ENCODE peak calls at places on chromosomes 5 and 9, in six cellular contexts. S is A549; V is fibroblast of lung; C is psoas muscle; B is CD8-positive, alpha-beta T cell; M is mesendoderm. T is an unnamed sample.

GRCh38 chr5:145362261-145362660 is 472.9 kb downstream of the PRELID2 start:
- DNase-seq in M (no peak), B (no peak), V (peak; percentile 54), S (peak; percentile 45), C (no peak), T (no peak)

GRCh38 chr5:172579403-172579990 is 61.6 kb upstream of the NEURL1B start:
- DNase-seq in C (no peak), B (no peak), S (no peak), M (no peak), V (no peak), T (no peak)

GRCh38 chr5:179294891-179295777 is 50.1 kb downstream of the ADAMTS2 start:
- DNase-seq in M (no peak), B (no peak), S (no peak), V (no peak), C (peak; percentile 35), T (no peak)

GRCh38 chr9:109001275-109001676 is 12.0 kb downstream of the CTNNAL1 start:
- DNase-seq in M (no peak), S (peak; percentile 43), B (no peak), C (no peak), V (peak; percentile 76), T (no peak)

GRCh38 chr9:127983847-127984289 is 3.1 kb upstream of the EEIG1 start:
- DNase-seq in V (no peak), B (no peak), S (no peak), M (no peak), C (no peak), T (no peak)

GRCh38 chr5:139823757-139824355 is 28.2 kb downstream of the PSD2 start:
- DNase-seq in V (no peak), S (no peak), M (no peak), B (no peak), C (no peak), T (no peak)

GRCh38 chr5:160640417-160640816 is 211.6 kb downstream of the ATP10B start:
- DNase-seq in M (no peak), V (no peak), C (no peak), S (no peak), B (no peak), T (no peak)

GRCh38 chr5:180343846-180344327 is 9.2 kb downstream of the GFPT2 start:
- DNase-seq in C (peak; percentile 56), V (peak; percentile 76), M (peak; percentile 51), S (peak; percentile 41), B (no peak), T (no peak)

GRCh38 chr5:85069659-85070640 is 685.3 kb upstream of the EDIL3 start:
- DNase-seq in V (peak; percentile 9), C (no peak), M (no peak), B (no peak), S (no peak), T (no peak)

GRCh38 chr5:155332618-155333017 is 319.1 kb downstream of the KIF4B start:
- DNase-seq in M (no peak), C (no peak), V (no peak), S (no peak), B (no peak), T (no peak)

GRCh38 chr9:6479959-6480358 is 67.0 kb downstream of the UHRF2 start:
- DNase-seq in S (no peak), B (no peak), V (no peak), C (no peak), M (no peak), T (no peak)

GRCh38 chr5:181263633-181264032 is 2.7 kb upstream of the TRIM52 start:
- DNase-seq in M (no peak), V (no peak), C (no peak), S (no peak), B (no peak), T (no peak)

GRCh38 chr9:6944093-6944551 is 186.3 kb downstream of the KDM4C start:
- DNase-seq in B (no peak), C (no peak), M (no peak), V (peak; percentile 82), S (no peak), T (no peak)

GRCh38 chr9:123742009-123742767 is 187.7 kb downstream of the DENND1A start:
- DNase-seq in S (no peak), C (no peak), B (no peak), M (no peak), V (peak; percentile 89), T (no peak)

GRCh38 chr9:136854113-136854841 is 2.1 kb downstream of the MAMDC4 start:
- DNase-seq in B (no peak), C (peak; percentile 21), M (no peak), S (no peak), V (no peak), T (no peak)

GRCh38 chr9:88721028-88721427 is 186.1 kb downstream of the NXNL2 start:
- DNase-seq in C (no peak), M (no peak), S (no peak), V (peak; percentile 8), B (no peak), T (no peak)

GRCh38 chr5:125703616-125704015 is 719.6 kb upstream of the GRAMD2B start:
- DNase-seq in M (no peak), B (no peak), S (no peak), C (no peak), V (no peak), T (no peak)

GRCh38 chr9:32882616-32883015 is 99.3 kb downstream of the TMEM215 start:
- DNase-seq in S (no peak), B (no peak), V (no peak), M (no peak), C (no peak), T (no peak)

GRCh38 chr9:17571825-17572224 is 7.0 kb upstream of the SH3GL2 start:
- DNase-seq in M (peak; percentile 74), S (no peak), C (no peak), V (no peak), B (no peak), T (no peak)

GRCh38 chr5:20248102-20248501 is 260.1 kb upstream of the CDH18 start:
- DNase-seq in V (peak; percentile 7), B (no peak), M (no peak), S (no peak), C (no peak), T (no peak)

GRCh38 chr9:110058304-110058953 is 149.5 kb downstream of the C9orf152 start:
- DNase-seq in B (no peak), M (peak; percentile 92), S (peak; percentile 78), C (peak; percentile 29), V (peak; percentile 70), T (no peak)

GRCh38 chr9:110059461-110059860 is 148.5 kb downstream of the C9orf152 start:
- DNase-seq in B (no peak), S (no peak), C (no peak), M (no peak), V (no peak), T (no peak)

GRCh38 chr9:110050925-110051355 is 157.0 kb downstream of the C9orf152 start:
- DNase-seq in V (peak; percentile 95), M (peak; percentile 32), S (peak; percentile 65), B (no peak), C (no peak), T (peak; percentile 64)

DNA sequence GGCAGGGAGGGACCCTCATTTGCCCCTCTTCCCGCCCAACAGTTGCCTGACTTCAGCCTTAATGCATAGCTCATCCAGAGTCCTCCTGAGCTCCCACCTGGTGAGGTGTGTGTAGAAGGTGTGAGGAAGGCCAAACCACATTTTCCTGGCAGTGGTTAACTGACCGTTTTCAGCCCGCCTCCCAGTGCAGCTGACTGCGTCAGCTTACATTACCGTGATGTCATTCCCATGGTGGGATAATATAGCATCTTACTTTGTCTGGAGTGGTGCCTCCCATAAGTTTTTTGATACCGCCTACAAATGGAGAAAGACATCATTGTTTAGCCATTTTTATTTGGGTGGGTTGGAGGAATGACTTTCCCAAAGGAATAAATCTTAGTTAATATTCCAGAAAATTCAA is 151.9 kb downstream of the C9orf152 start:
- DNase-seq in S (no peak), C (no peak), B (no peak), M (no peak), V (no peak), T (no peak)
- H3K4me1 ChIP-seq in S (peaks cover 16% of the 10 kb centered on the region), C (no peaks in the 10 kb centered on the region), B (no peaks in the 10 kb centered on the region), M (no peaks in the 10 kb centered on the region), V (peaks cover 8% of the 10 kb centered on the region), T (no peaks in the 10 kb centered on the region)

GRCh38 chr9:81650836-81651545 is 38.4 kb downstream of the TLE1 start:
- DNase-seq in V (no peak), S (no peak), M (no peak), B (no peak), C (no peak), T (no peak)
- H3K4me1 ChIP-seq in V (peaks cover 3% of the 10 kb centered on the region), S (peaks cover 62% of the 10 kb centered on the region), M (peaks cover 2% of the 10 kb centered on the region), B (no peaks in the 10 kb centered on the region), C (peaks cover 22% of the 10 kb centered on the region), T (no peaks in the 10 kb centered on the region)

DNA sequence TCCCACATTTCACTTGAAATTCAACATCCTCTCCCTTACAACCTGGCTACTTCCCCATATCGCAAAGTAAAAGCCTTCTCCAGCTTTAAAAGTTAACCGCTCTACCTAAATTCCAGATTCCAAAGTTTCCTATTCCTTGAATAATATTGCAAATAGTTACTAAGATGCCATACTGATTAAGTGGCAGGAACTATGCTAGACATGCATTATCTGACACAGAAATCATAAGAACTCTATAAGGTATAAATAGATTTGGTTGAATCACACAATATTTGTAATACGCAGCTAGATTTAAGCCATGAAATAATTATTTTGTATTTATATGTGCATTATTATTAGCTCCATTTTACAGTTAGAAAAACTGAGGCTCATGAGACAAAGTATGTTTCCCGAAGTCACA is 92.8 kb downstream of the NFIB start:
- DNase-seq in B (no peak), C (no peak), M (no peak), S (no peak), V (no peak), T (no peak)
- H3K4me1 ChIP-seq in B (no peaks in the 10 kb centered on the region), C (peaks cover 50% of the 10 kb centered on the region), M (peaks cover 9% of the 10 kb centered on the region), S (peaks cover 67% of the 10 kb centered on the region), V (peaks cover 7% of the 10 kb centered on the region), T (no peaks in the 10 kb centered on the region)

GRCh38 chr9:95031711-95032461 is 285.6 kb downstream of the FANCC start:
- DNase-seq in C (no peak), V (no peak), S (no peak), M (no peak), B (no peak), T (no peak)

GRCh38 chr9:95030344-95030743 is 287.2 kb downstream of the FANCC start:
- DNase-seq in M (no peak), C (no peak), B (no peak), S (no peak), V (no peak), T (no peak)

GRCh38 chr9:95030920-95031662 is 286.4 kb downstream of the FANCC start:
- DNase-seq in S (no peak), V (no peak), B (no peak), C (no peak), M (no peak), T (no peak)

GRCh38 chr9:95029720-95030119 is 287.8 kb downstream of the FANCC start:
- DNase-seq in S (no peak), C (no peak), M (no peak), B (no peak), V (no peak), T (no peak)

DNA sequence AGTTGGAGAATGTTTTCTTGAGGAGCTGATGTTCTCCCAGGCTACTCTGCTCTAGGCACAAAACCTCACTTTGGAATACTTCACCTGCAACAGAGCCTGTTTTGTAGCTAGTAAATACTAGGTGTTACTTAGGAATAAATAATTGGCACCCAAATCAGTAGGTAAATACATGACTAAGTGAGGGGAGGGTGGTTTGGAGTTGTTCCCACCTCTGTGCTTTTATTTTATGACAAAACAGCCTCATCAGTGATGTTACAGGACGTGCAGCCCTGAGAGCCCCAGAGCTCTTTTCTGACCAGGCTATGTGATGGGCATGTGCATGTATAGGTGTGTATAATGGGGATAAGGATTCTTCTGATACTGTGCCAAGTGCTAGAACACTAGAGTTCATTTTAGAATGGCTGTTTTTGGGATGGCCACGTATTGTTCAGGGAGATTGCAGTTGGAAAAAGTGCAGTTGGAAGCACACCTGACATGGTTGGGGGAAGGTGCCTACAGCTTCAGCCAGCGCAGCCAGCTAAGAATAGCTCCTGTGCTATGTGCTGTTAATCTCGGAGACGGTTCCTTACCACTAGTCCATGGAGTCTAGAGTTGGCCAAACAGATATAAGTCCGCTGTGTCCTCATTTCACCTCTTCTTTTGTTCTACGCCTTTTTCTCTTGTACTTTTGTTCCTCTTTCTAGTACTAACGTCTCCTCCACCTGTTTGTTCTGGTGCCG is 284.8 kb downstream of the FANCC start:
- DNase-seq in V (no peak), B (no peak), M (no peak), S (no peak), C (no peak), T (no peak)
- H3K4me1 ChIP-seq in V (peaks cover 10% of the 10 kb centered on the region), B (no peaks in the 10 kb centered on the region), M (no peaks in the 10 kb centered on the region), S (peaks cover 99% of the 10 kb centered on the region), C (peaks cover 90% of the 10 kb centered on the region), T (no peaks in the 10 kb centered on the region)

T was measured in breast epithelium.